ENCODE peak calls at places on chromosome 7, in four cellular contexts. B, G, R and C are unnamed samples.

GRCh38 chr7:123871998-123872867 is 27.3 kb downstream of the HYAL4 start:
- DNase-seq in B (peak; percentile 77), G (peak; percentile 16), R (no peak), C (peak; percentile 67)

GRCh38 chr7:148515728-148516715 is 74.5 kb upstream of the C7orf33 start:
- DNase-seq in B (no peak), G (peak; percentile 87), R (no peak), C (no peak)

GRCh38 chr7:44398506-44398905 is 73.1 kb upstream of the CAMK2B start:
- DNase-seq in B (no peak), G (no peak), R (no peak), C (peak; percentile 78)

GRCh38 chr7:121853307-121853706 is 19.7 kb upstream of the PTPRZ1 start:
- DNase-seq in B (no peak), G (peak; percentile 1), R (no peak), C (no peak)

GRCh38 chr7:129095258-129095657 is 40.3 kb upstream of the TNPO3 start:
- DNase-seq in B (no peak), G (no peak), R (no peak), C (no peak)

GRCh38 chr7:18468794-18469193 is 26.8 kb upstream of the HDAC9 start:
- DNase-seq in B (no peak), G (no peak), R (no peak), C (no peak)

GRCh38 chr7:11424006-11424405 is 408.0 kb downstream of the THSD7A start:
- DNase-seq in B (no peak), G (no peak), R (no peak), C (no peak)

GRCh38 chr7:100545636-100546128 is 6.7 kb downstream of the AGFG2 start:
- DNase-seq in B (peak; percentile 95), G (peak; percentile 37), R (no peak), C (peak; percentile 50)

GRCh38 chr7:106957766-106958165 is 86.7 kb upstream of the PRKAR2B start:
- DNase-seq in B (peak; percentile 82), G (peak; percentile 32), R (no peak), C (no peak)

GRCh38 chr7:2405601-2406345 is 2.4 kb downstream of the CHST12 start:
- DNase-seq in B (no peak), G (no peak), R (no peak), C (no peak)

GRCh38 chr7:50544992-50545391 is 20.2 kb downstream of the DDC start:
- DNase-seq in B (no peak), G (no peak), R (no peak), C (no peak)

GRCh38 chr7:36640682-36641081 is 83.6 kb downstream of the AOAH start:
- DNase-seq in B (no peak), G (no peak), R (no peak), C (no peak)

GRCh38 chr7:100132126-100132525 is 5.4 kb downstream of the MBLAC1 start:
- DNase-seq in B (no peak), G (no peak), R (no peak), C (no peak)

GRCh38 chr7:112423987-112424386 is 26.3 kb upstream of the IFRD1 start:
- DNase-seq in B (no peak), G (no peak), R (no peak), C (no peak)

GRCh38 chr7:43302211-43302711 is 189.8 kb downstream of the HECW1 start:
- DNase-seq in B (peak; percentile 31), G (no peak), R (no peak), C (no peak)

GRCh38 chr7:95104739-95105138 is 197.3 kb downstream of the PPP1R9A start:
- DNase-seq in B (no peak), G (peak; percentile 24), R (no peak), C (no peak)

GRCh38 chr7:130667593-130668257 is 823 bp downstream of the COPG2 start:
- DNase-seq in B (peak; percentile 22), G (no peak), R (no peak), C (peak; percentile 22)

GRCh38 chr7:13117103-13117502 is 429.7 kb downstream of the ARL4A start:
- DNase-seq in B (peak; percentile 18), G (no peak), R (no peak), C (no peak)

GRCh38 chr7:36726311-36726710 is 2.0 kb upstream of the AOAH start:
- DNase-seq in B (no peak), G (no peak), R (no peak), C (no peak)

GRCh38 chr7:106593028-106593417 is 67.9 kb downstream of the CCDC71L start:
- DNase-seq in B (no peak), G (no peak), R (no peak), C (no peak)

DNA sequence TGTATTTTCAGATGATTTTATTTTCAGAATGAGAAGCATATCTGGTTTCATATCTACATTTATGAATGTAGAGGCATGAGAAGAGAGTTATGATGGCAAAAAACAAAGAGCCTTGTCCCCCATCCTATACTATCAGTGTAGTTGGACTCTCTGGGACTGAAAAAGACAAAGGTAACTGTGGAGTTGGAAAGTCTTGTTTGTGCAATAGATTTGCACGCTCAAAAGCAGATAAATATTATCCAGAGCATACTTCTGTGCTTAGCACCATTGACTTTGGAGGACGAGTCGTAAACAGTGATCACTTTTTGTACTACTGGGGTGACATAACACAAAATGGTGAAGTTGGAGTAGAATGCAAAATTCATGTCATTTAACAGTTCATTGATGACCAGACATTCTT is 85.2 kb upstream of the EGFR start:
- DNase-seq in B (no peak), G (no peak), R (no peak), C (no peak)
- H3K27ac ChIP-seq in B (no peak overlapping the region), G (no peak overlapping the region), R (peak overlapping the region; percentile 81), C (no peak overlapping the region)

GRCh38 chr7:102418603-102419002 is 14.8 kb upstream of the ORAI2 start:
- DNase-seq in B (no peak), G (no peak), R (no peak), C (no peak)
- H3K4me1 ChIP-seq in B (no peaks in the 10 kb centered on the region), G (no peaks in the 10 kb centered on the region), R (no peaks in the 10 kb centered on the region), C (no peaks in the 10 kb centered on the region)

DNA sequence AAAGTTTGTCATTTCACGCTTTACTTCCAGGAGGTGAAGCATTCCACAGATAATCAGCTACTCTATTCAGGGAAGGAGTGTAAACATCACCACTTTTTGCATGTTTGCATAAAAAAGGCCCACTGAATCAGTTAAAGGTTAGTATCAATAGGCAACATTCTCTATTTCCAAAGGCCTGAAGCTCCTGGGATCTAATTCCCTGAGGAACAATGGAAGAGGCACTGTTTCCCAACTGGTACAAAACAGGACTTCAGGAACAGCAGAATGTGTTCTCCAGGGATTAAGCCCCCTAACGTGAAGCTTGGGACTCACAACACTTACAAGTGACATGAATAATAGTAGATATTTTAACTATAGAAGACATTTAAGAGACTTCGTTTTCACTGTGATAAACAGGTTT is 6.1 kb downstream of the LRRN3 start:
- DNase-seq in B (peak; percentile 87), G (no peak), R (no peak), C (no peak)
- H3K27ac ChIP-seq in B (no peak overlapping the region), G (no peak overlapping the region), R (no peak overlapping the region), C (no peak overlapping the region)

GRCh38 chr7:101990811-101991418 is 173.5 kb downstream of the CUX1 start:
- DNase-seq in B (no peak), G (no peak), R (no peak), C (no peak)
- H3K4me1 ChIP-seq in B (no peaks in the 10 kb centered on the region), G (peaks cover 17% of the 10 kb centered on the region), R (no peaks in the 10 kb centered on the region), C (no peaks in the 10 kb centered on the region)